ENCODE peak calls at places on chromosomes 13 and 19, in five cellular contexts. C is T-cell, U is mucosa of gallbladder, O is pulmonary artery endothelial cell, T is hepatocyte. E is an unnamed sample.

GRCh38 chr13:112996671-112997091 is 27.7 kb downstream of the MCF2L start:
- DNase-seq in C (no peak), U (no peak), O (no peak), T (no peak), E (no peak)

GRCh38 chr19:35119091-35119490 is 3.5 kb downstream of the FXYD3 start:
- DNase-seq in C (no peak), U (no peak), O (no peak), T (no peak), E (no peak)

GRCh38 chr13:106472621-106473020 is 62.8 kb downstream of the EFNB2 start:
- DNase-seq in C (no peak), U (no peak), O (no peak), T (no peak), E (no peak)

GRCh38 chr19:41575998-41576397 is at the start of gene CEACAM21:
- DNase-seq in C (peak), U (peak), O (no peak), T (no peak), E (no peak)

GRCh38 chr19:55670280-55671053 is 4.6 kb upstream of the EPN1 start:
- DNase-seq in C (no peak), U (no peak), O (no peak), T (no peak), E (no peak)

GRCh38 chr19:12647490-12648071 is 19.0 kb downstream of the MAN2B1 start:
- DNase-seq in C (no peak), U (peak), O (no peak), T (peak), E (no peak)

GRCh38 chr19:15210323-15210774 is 9.6 kb upstream of the NOTCH3 start:
- DNase-seq in C (no peak), U (no peak), O (no peak), T (peak), E (no peak)

GRCh38 chr19:15137777-15138176 is 30.6 kb downstream of the SYDE1 start:
- DNase-seq in C (no peak), U (no peak), O (no peak), T (no peak), E (no peak)

GRCh38 chr19:40621966-40622772 is 21.0 kb downstream of the LTBP4 start:
- DNase-seq in C (no peak), U (no peak), O (no peak), T (no peak), E (no peak)

GRCh38 chr13:97834255-97834654 is 119.2 kb upstream of the IPO5 start:
- DNase-seq in C (no peak), U (no peak), O (no peak), T (no peak), E (no peak)

GRCh38 chr19:46016426-46017094 is 6.3 kb downstream of the PGLYRP1 start:
- DNase-seq in C (peak), U (peak), O (peak), T (peak), E (peak)

GRCh38 chr13:30421093-30422055 is 919 bp upstream of the UBE2L5 start:
- DNase-seq in C (no peak), U (peak), O (peak), T (peak), E (peak)

GRCh38 chr19:3405261-3405653 is 38.9 kb downstream of the NFIC start:
- DNase-seq in C (no peak), U (no peak), O (no peak), T (no peak), E (no peak)

GRCh38 chr13:109734002-109734785 is 52.2 kb downstream of the IRS2 start:
- DNase-seq in C (no peak), U (no peak), O (no peak), T (no peak), E (no peak)